ENCODE peak calls at places on chromosomes 13 and 19, in seven cellular contexts. S, X, C, Q, Z, M and H are unnamed samples.

GRCh38 chr19:17526922-17527321 is 15.5 kb downstream of the PGLS start:
- DNase-seq in M (no peak), X (no peak), C (no peak), Q (no peak), S (no peak), Z (no peak), H (no peak)

GRCh38 chr13:112153364-112153763 is 86.4 kb downstream of the SOX1 start:
- DNase-seq in X (no peak), Q (no peak), Z (no peak), M (no peak), S (no peak), C (no peak), H (no peak)

GRCh38 chr19:35562776-35563175 is 682 bp downstream of the ATP4A start:
- DNase-seq in X (no peak), Z (no peak), S (no peak), Q (no peak), M (no peak), C (no peak), H (no peak)

GRCh38 chr13:65260938-65261880 is 1968.9 kb downstream of the PCDH9 start:
- DNase-seq in Z (no peak), C (no peak), Q (no peak), X (no peak), S (no peak), M (no peak), H (no peak)

GRCh38 chr19:37079238-37079637 is 1.0 kb downstream of the ZNF420 start:
- DNase-seq in S (no peak), M (peak), Q (no peak), X (no peak), Z (no peak), C (no peak), H (no peak)

GRCh38 chr19:38862321-38863059 is 12.7 kb upstream of the HNRNPL start:
- DNase-seq in Q (no peak), X (no peak), Z (no peak), S (peak), C (no peak), M (peak), H (peak)

GRCh38 chr13:112998506-112999280 is 29.7 kb downstream of the MCF2L start:
- DNase-seq in M (no peak), Q (no peak), X (no peak), S (no peak), Z (no peak), C (no peak), H (no peak)

GRCh38 chr19:21617740-21618339 is 112.4 kb downstream of the ZNF429 start:
- DNase-seq in Q (no peak), C (no peak), X (no peak), Z (no peak), S (no peak), M (no peak), H (no peak)

GRCh38 chr19:51065221-51065960 is 499 bp upstream of the KLK13 start:
- DNase-seq in M (no peak), X (no peak), Q (no peak), S (no peak), C (no peak), Z (no peak), H (no peak)

GRCh38 chr19:8585894-8586750 is 8.9 kb upstream of the MYO1F start:
- DNase-seq in Q (no peak), C (peak), X (no peak), M (no peak), S (no peak), Z (peak), H (peak)

GRCh38 chr13:23579886-23580706 is 9.9 kb downstream of the TNFRSF19 start:
- DNase-seq in C (no peak), Z (no peak), S (no peak), M (peak), Q (peak), X (no peak), H (peak)

GRCh38 chr19:6613711-6614110 is 22.8 kb upstream of the CD70 start:
- DNase-seq in M (no peak), Z (no peak), Q (peak), C (no peak), S (no peak), X (peak), H (no peak)

GRCh38 chr13:28582225-28582891 is 76.6 kb upstream of the POMP start:
- DNase-seq in S (no peak), X (no peak), Z (no peak), M (no peak), Q (no peak), C (no peak), H (peak)

GRCh38 chr13:23610966-23611486 is 40.8 kb downstream of the TNFRSF19 start:
- DNase-seq in X (no peak), S (no peak), Q (peak), M (no peak), C (no peak), Z (no peak), H (no peak)

GRCh38 chr13:36297600-36298338 is at the start of gene CCDC169:
- DNase-seq in M (peak), Q (peak), Z (peak), X (no peak), C (peak), S (peak), H (peak)

GRCh38 chr19:31516756-31517155 is 167.5 kb upstream of the TSHZ3 start:
- DNase-seq in Q (no peak), M (no peak), C (no peak), S (no peak), Z (no peak), X (no peak), H (no peak)

GRCh38 chr13:106851251-106851650 is 283.3 kb upstream of the ARGLU1 start:
- DNase-seq in Z (no peak), X (no peak), Q (peak), S (no peak), M (no peak), C (no peak), H (peak)

GRCh38 chr19:18856385-18857126 is 24.8 kb downstream of the UPF1 start:
- DNase-seq in Q (peak), S (no peak), Z (no peak), C (no peak), X (no peak), M (no peak), H (peak)